ENCODE peak calls at places on chromosomes 4 and X, in four cellular contexts. One of them, this sample, is unnamed.

GRCh38 chr4:88012652-88013051 is 5.2 kb downstream of the PKD2 start:
- DNase-seq in sigmoid colon: no peak
- DNase-seq in Panc1: no peak
- DNase-seq in upper lobe of left lung: no peak
- DNase-seq in this sample: no peak

GRCh38 chrX:134836497-134836968 is 154.3 kb upstream of the SMIM10 start:
- DNase-seq in sigmoid colon: no peak
- DNase-seq in Panc1: peak; percentile 50
- DNase-seq in upper lobe of left lung: no peak
- DNase-seq in this sample: no peak

GRCh38 chrX:115563633-115564182 is 2.7 kb downstream of the PLS3 start:
- DNase-seq in sigmoid colon: no peak
- DNase-seq in Panc1: no peak
- DNase-seq in upper lobe of left lung: no peak
- DNase-seq in this sample: no peak

GRCh38 chrX:68415289-68415688 is 18.0 kb downstream of the OPHN1 start:
- DNase-seq in sigmoid colon: no peak
- DNase-seq in Panc1: no peak
- DNase-seq in upper lobe of left lung: no peak
- DNase-seq in this sample: no peak

GRCh38 chr4:40199179-40199670 is 2.4 kb downstream of the RHOH start:
- DNase-seq in sigmoid colon: no peak
- DNase-seq in Panc1: no peak
- DNase-seq in upper lobe of left lung: no peak
- DNase-seq in this sample: no peak

GRCh38 chr4:111778543-111778942 is 366.7 kb upstream of the FAM241A start:
- DNase-seq in sigmoid colon: no peak
- DNase-seq in Panc1: no peak
- DNase-seq in upper lobe of left lung: no peak
- DNase-seq in this sample: no peak

GRCh38 chrX:7155163-7155562 is 7.2 kb upstream of the PUDP start:
- DNase-seq in sigmoid colon: no peak
- DNase-seq in Panc1: no peak
- DNase-seq in upper lobe of left lung: no peak
- DNase-seq in this sample: no peak

GRCh38 chrX:68196939-68197791 is 236.1 kb downstream of the OPHN1 start:
- DNase-seq in sigmoid colon: no peak
- DNase-seq in Panc1: peak; percentile 38
- DNase-seq in upper lobe of left lung: no peak
- DNase-seq in this sample: peak; percentile 33

GRCh38 chr4:26132858-26133257 is 188.0 kb upstream of the RBPJ start:
- DNase-seq in sigmoid colon: no peak
- DNase-seq in Panc1: no peak
- DNase-seq in upper lobe of left lung: no peak
- DNase-seq in this sample: no peak

GRCh38 chr4:167934216-167934615 is 158.1 kb upstream of the ANXA10 start:
- DNase-seq in sigmoid colon: no peak
- DNase-seq in Panc1: no peak
- DNase-seq in upper lobe of left lung: no peak
- DNase-seq in this sample: no peak

GRCh38 chr4:118743867-118744266 is 58.7 kb downstream of the METTL14 start:
- DNase-seq in sigmoid colon: no peak
- DNase-seq in Panc1: no peak
- DNase-seq in upper lobe of left lung: no peak
- DNase-seq in this sample: no peak

GRCh38 chr4:118749347-118749988 is 64.3 kb downstream of the METTL14 start:
- DNase-seq in sigmoid colon: no peak
- DNase-seq in Panc1: no peak
- DNase-seq in upper lobe of left lung: no peak
- DNase-seq in this sample: no peak

GRCh38 chr4:118742050-118742449 is 56.9 kb downstream of the METTL14 start:
- DNase-seq in sigmoid colon: no peak
- DNase-seq in Panc1: no peak
- DNase-seq in upper lobe of left lung: no peak
- DNase-seq in this sample: no peak

GRCh38 chr4:118745357-118745756 is 60.2 kb downstream of the METTL14 start:
- DNase-seq in sigmoid colon: no peak
- DNase-seq in Panc1: no peak
- DNase-seq in upper lobe of left lung: no peak
- DNase-seq in this sample: no peak

DNA sequence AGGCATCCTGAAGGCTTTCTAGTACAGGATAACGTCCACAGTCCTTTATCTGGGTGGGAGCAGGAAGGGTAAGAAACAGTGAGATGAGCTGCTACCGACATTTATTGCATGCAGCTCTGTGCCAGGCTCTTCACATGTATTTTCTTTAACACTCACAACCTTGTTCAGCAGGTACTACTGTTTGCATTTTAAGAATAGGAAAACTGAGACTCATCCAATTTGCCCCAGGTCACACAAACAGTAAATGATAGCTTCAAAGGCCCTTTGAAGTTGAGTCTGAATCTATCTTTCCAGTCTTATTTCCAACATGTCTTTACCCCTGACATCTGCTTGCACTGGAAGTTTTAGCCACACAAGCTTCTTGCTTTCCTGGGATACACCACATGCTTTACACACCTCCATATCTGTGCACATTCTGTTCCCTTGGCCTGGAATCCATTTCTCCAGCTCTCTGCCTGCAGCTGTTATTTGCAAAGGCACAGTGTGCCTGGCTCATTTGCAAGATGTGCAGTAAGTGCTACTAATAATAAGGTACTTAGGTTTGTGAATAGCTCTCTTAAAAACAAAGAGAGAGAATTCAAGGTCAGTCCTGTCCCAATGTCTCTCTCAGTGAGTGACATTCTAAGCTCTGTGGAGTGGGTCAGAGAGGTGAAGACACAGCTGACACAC is 61.2 kb downstream of the METTL14 start:
- DNase-seq in sigmoid colon: peak; percentile 86
- DNase-seq in Panc1: no peak
- DNase-seq in upper lobe of left lung: no peak
- DNase-seq in this sample: no peak
- TF ChIP-seq POLR2AphosphoS5 in sigmoid colon: peak; percentile 49
- TF ChIP-seq POLR2AphosphoS5 in Panc1: no peak
- TF ChIP-seq POLR2AphosphoS5 in upper lobe of left lung: no peak
- TF ChIP-seq POLR2AphosphoS5 in this sample: no peak

GRCh38 chr4:1928356-1929235 is 57.4 kb downstream of the NSD2 start:
- DNase-seq in sigmoid colon: no peak
- DNase-seq in Panc1: no peak
- DNase-seq in upper lobe of left lung: no peak
- DNase-seq in this sample: no peak
- TF ChIP-seq POLR2AphosphoS5 in sigmoid colon: no peak
- TF ChIP-seq POLR2AphosphoS5 in Panc1: no peak
- TF ChIP-seq POLR2AphosphoS5 in upper lobe of left lung: no peak
- TF ChIP-seq POLR2AphosphoS5 in this sample: no peak

DNA sequence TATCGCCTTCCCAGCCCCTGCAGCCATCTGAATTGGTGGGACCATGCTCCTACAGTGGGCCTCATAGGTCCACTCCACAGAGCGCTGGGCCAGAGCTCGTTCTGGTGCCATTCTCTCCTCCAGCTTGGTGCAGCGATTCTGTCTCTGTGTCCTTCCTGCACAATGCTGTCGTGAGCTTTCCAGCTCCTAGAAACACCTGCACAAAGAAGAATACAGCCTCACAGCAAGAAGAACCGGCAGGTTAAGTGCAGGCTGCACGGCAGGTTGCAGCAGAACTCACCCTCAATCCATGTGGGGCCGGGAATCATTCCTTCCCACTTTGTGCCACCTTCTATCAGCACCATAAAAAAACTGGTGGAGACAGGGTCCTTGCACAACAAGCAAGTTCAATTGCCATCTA is 101.2 kb upstream of the ENPP6 start:
- DNase-seq in sigmoid colon: no peak
- DNase-seq in Panc1: no peak
- DNase-seq in upper lobe of left lung: no peak
- DNase-seq in this sample: no peak
- TF ChIP-seq POLR2AphosphoS5 in sigmoid colon: no peak
- TF ChIP-seq POLR2AphosphoS5 in Panc1: no peak
- TF ChIP-seq POLR2AphosphoS5 in upper lobe of left lung: no peak
- TF ChIP-seq POLR2AphosphoS5 in this sample: no peak

GRCh38 chr4:95548738-95549245 is at the start of gene UNC5C:
- DNase-seq in sigmoid colon: peak; percentile 88
- DNase-seq in Panc1: no peak
- DNase-seq in upper lobe of left lung: peak; percentile 89
- DNase-seq in this sample: peak; percentile 73
- TF ChIP-seq POLR2AphosphoS5 in sigmoid colon: no peak
- TF ChIP-seq POLR2AphosphoS5 in Panc1: peak; percentile 19
- TF ChIP-seq POLR2AphosphoS5 in upper lobe of left lung: peak; percentile 54
- TF ChIP-seq POLR2AphosphoS5 in this sample: no peak